ENCODE peak calls at places on chromosomes 1 and 21, in six cellular contexts. D is glomerular endothelial cell, Y is Ammon's horn, N is head of caudate nucleus, C is HAP-1, V is caudate nucleus. P is an unnamed sample.

GRCh38 chr1:183012301-183012994 is 10.8 kb upstream of the LAMC1 start:
- DNase-seq in D (no peak), Y (no peak), N (no peak), C (no peak), V (no peak), P (no peak)

GRCh38 chr1:14517813-14518180 is 80.7 kb upstream of the KAZN start:
- DNase-seq in D (no peak), Y (no peak), N (no peak), C (no peak), V (no peak), P (no peak)

GRCh38 chr1:53563609-53564008 is 104.4 kb downstream of the DMRTB1 start:
- DNase-seq in D (no peak), Y (no peak), N (no peak), C (no peak), V (no peak), P (no peak)

GRCh38 chr1:216111842-216112241 is 311.4 kb downstream of the USH2A start:
- DNase-seq in D (no peak), Y (no peak), N (no peak), C (peak), V (no peak), P (no peak)

GRCh38 chr1:40668769-40669525 is 3.5 kb upstream of the RIMS3 start:
- DNase-seq in D (no peak), Y (peak), N (peak), C (peak), V (peak), P (peak)

GRCh38 chr1:183472488-183473285 is at the start of gene SMG7:
- DNase-seq in D (no peak), Y (no peak), N (peak), C (no peak), V (peak), P (peak)

GRCh38 chr21:41639766-41640165 is 127.1 kb downstream of the RIPK4 start:
- DNase-seq in D (no peak), Y (no peak), N (no peak), C (no peak), V (no peak), P (no peak)

GRCh38 chr1:28035420-28035819 is 53.0 kb downstream of the EYA3 start:
- DNase-seq in D (no peak), Y (no peak), N (no peak), C (no peak), V (no peak), P (no peak)

GRCh38 chr1:92439291-92439690 is 47.4 kb downstream of the GFI1 start:
- DNase-seq in D (no peak), Y (no peak), N (no peak), C (no peak), V (no peak), P (no peak)

GRCh38 chr1:24705260-24706073 is 39.8 kb upstream of the CLIC4 start:
- DNase-seq in D (peak), Y (peak), N (peak), C (peak), V (peak), P (peak)

GRCh38 chr1:39196244-39197215 is 8.0 kb upstream of the MACF1 start:
- DNase-seq in D (no peak), Y (no peak), N (no peak), C (no peak), V (no peak), P (no peak)

GRCh38 chr1:235642943-235643371 is 6.6 kb downstream of the GNG4 start:
- DNase-seq in D (no peak), Y (no peak), N (no peak), C (no peak), V (no peak), P (no peak)

GRCh38 chr1:30745156-30745833 is 12.3 kb downstream of the LAPTM5 start:
- DNase-seq in D (no peak), Y (no peak), N (no peak), C (no peak), V (no peak), P (no peak)

GRCh38 chr21:38831526-38832467 is 26.1 kb downstream of the ETS2 start:
- DNase-seq in D (no peak), Y (no peak), N (peak), C (no peak), V (peak), P (peak)

GRCh38 chr1:173406783-173407230 is 70.3 kb upstream of the PRDX6 start:
- DNase-seq in D (no peak), Y (no peak), N (no peak), C (no peak), V (no peak), P (no peak)

GRCh38 chr21:36663033-36663855 is 35.7 kb upstream of the SIM2 start:
- DNase-seq in D (no peak), Y (no peak), N (no peak), C (no peak), V (no peak), P (no peak)

GRCh38 chr1:20616468-20617156 is 16.6 kb upstream of the PINK1 start:
- DNase-seq in D (no peak), Y (no peak), N (no peak), C (no peak), V (no peak), P (no peak)

GRCh38 chr1:178932966-178933603 is 62.2 kb upstream of the ANGPTL1 start:
- DNase-seq in D (no peak), Y (no peak), N (no peak), C (no peak), V (no peak), P (no peak)

GRCh38 chr1:205147191-205147590 is 25.4 kb upstream of the RBBP5 start:
- DNase-seq in D (no peak), Y (no peak), N (no peak), C (no peak), V (no peak), P (no peak)

GRCh38 chr1:228459091-228459993 is 27.8 kb upstream of the RNF187 start:
- DNase-seq in D (no peak), Y (peak), N (peak), C (peak), V (peak), P (peak)

GRCh38 chr1:153024413-153024812 is 6.6 kb upstream of the SPRR1B start:
- DNase-seq in D (no peak), Y (no peak), N (no peak), C (no peak), V (no peak), P (no peak)

GRCh38 chr1:5509664-5510452 is 482.4 kb downstream of the NPHP4 start:
- DNase-seq in D (no peak), Y (peak), N (peak), C (peak), V (peak), P (peak)

GRCh38 chr1:179976970-179977651 is 22.5 kb downstream of the CEP350 start:
- DNase-seq in D (no peak), Y (no peak), N (no peak), C (peak), V (no peak), P (no peak)

GRCh38 chr1:190658907-190659306 is 181.2 kb upstream of the BRINP3 start:
- DNase-seq in D (no peak), Y (no peak), N (no peak), C (no peak), V (no peak), P (no peak)

GRCh38 chr1:75712306-75712705 is 12.2 kb upstream of the ACADM start:
- DNase-seq in D (no peak), Y (no peak), N (no peak), C (no peak), V (no peak), P (no peak)

GRCh38 chr1:94398356-94398755 is 19.8 kb upstream of the ABCD3 start:
- DNase-seq in D (no peak), Y (no peak), N (no peak), C (no peak), V (no peak), P (no peak)

GRCh38 chr21:29164330-29164942 is 34.0 kb downstream of the MAP3K7CL start:
- DNase-seq in D (no peak), Y (peak), N (no peak), C (peak), V (no peak), P (no peak)

GRCh38 chr1:2972879-2973575 is 48.2 kb upstream of the ACTRT2 start:
- DNase-seq in D (no peak), Y (no peak), N (no peak), C (no peak), V (no peak), P (no peak)

GRCh38 chr1:10651377-10651776 is 145.1 kb downstream of the CASZ1 start:
- DNase-seq in D (no peak), Y (no peak), N (no peak), C (no peak), V (no peak), P (no peak)

GRCh38 chr1:115873184-115873583 is 32.3 kb upstream of the NHLH2 start:
- DNase-seq in D (no peak), Y (no peak), N (no peak), C (no peak), V (no peak), P (no peak)

GRCh38 chr1:185224132-185224531 is 67.2 kb downstream of the SWT1 start:
- DNase-seq in D (no peak), Y (no peak), N (no peak), C (no peak), V (no peak), P (no peak)

GRCh38 chr1:82152356-82153281 is 351.9 kb downstream of the ADGRL2 start:
- DNase-seq in D (no peak), Y (no peak), N (no peak), C (no peak), V (no peak), P (no peak)

GRCh38 chr1:151056149-151056548 is 3.3 kb downstream of the CDC42SE1 start:
- DNase-seq in D (no peak), Y (no peak), N (no peak), C (no peak), V (no peak), P (no peak)

GRCh38 chr1:37495875-37496274 is 18.7 kb downstream of the MEAF6 start:
- DNase-seq in D (no peak), Y (no peak), N (no peak), C (no peak), V (no peak), P (no peak)

GRCh38 chr1:154895779-154896178 is 25.7 kb upstream of the KCNN3 start:
- DNase-seq in D (no peak), Y (no peak), N (no peak), C (no peak), V (no peak), P (no peak)